ENCODE peak calls at places on chromosomes 16 and 17, in four cellular contexts. One of them, this sample, is unnamed.

GRCh38 chr17:62761884-62762283 is 46.2 kb downstream of the MARCHF10 start:
- DNase-seq in GM12878: no peak
- DNase-seq in H1: peak
- DNase-seq in HepG2: no peak
- DNase-seq in this sample: peak

GRCh38 chr16:55913717-55914116 is 38.5 kb upstream of the CES5A start:
- DNase-seq in GM12878: no peak
- DNase-seq in H1: no peak
- DNase-seq in HepG2: no peak
- DNase-seq in this sample: no peak

GRCh38 chr16:80544326-80544725 is 3.5 kb downstream of the DYNLRB2 start:
- DNase-seq in H1: no peak
- DNase-seq in GM12878: no peak
- DNase-seq in HepG2: no peak
- DNase-seq in this sample: no peak

GRCh38 chr16:57924514-57924913 is 46.4 kb downstream of the CNGB1 start:
- DNase-seq in H1: no peak
- DNase-seq in GM12878: no peak
- DNase-seq in HepG2: no peak
- DNase-seq in this sample: no peak

GRCh38 chr17:9568957-9569588 is 6.5 kb downstream of the STX8 start:
- DNase-seq in H1: no peak
- DNase-seq in HepG2: no peak
- DNase-seq in GM12878: no peak
- DNase-seq in this sample: no peak

GRCh38 chr16:1152651-1153259 is at the start of gene CACNA1H:
- DNase-seq in HepG2: no peak
- DNase-seq in H1: no peak
- DNase-seq in GM12878: no peak
- DNase-seq in this sample: no peak

GRCh38 chr17:80051681-80052080 is 15.2 kb downstream of the CCDC40 start:
- DNase-seq in H1: no peak
- DNase-seq in HepG2: no peak
- DNase-seq in GM12878: no peak
- DNase-seq in this sample: no peak

GRCh38 chr17:68527314-68527713 is 15.1 kb downstream of the PRKAR1A start:
- DNase-seq in H1: no peak
- DNase-seq in GM12878: no peak
- DNase-seq in HepG2: no peak
- DNase-seq in this sample: no peak

GRCh38 chr16:46975908-46976470 is 2.5 kb upstream of the DNAJA2 start:
- DNase-seq in GM12878: no peak
- DNase-seq in H1: no peak
- DNase-seq in HepG2: no peak
- DNase-seq in this sample: no peak

GRCh38 chr17:45873728-45874127 is 20.6 kb upstream of the MAPT start:
- DNase-seq in HepG2: no peak
- DNase-seq in H1: no peak
- DNase-seq in GM12878: no peak
- DNase-seq in this sample: no peak

DNA sequence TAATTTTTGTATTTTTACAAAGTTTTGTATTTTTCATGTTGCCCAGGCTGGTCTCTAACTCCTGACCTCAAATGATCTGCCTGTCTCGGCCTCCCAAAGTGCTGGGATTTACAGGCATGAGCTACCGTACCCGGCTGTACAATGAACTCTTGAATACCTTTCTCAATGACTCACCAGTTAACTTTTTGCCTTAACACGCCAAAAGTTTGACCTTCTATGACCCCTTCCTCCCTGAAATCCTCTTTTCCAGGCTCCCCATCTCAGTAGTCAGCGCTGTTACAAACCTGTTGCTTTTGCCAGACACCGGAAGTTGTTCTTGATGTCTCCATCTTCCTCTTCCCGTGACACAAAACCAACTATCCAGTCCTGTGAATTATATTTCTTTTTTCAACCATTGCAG is 158.1 kb upstream of the ASIC2 start:
- DNase-seq in GM12878: no peak
- DNase-seq in H1: no peak
- DNase-seq in HepG2: no peak
- DNase-seq in this sample: no peak
- TF ChIP-seq SUZ12 in GM12878: no peak
- TF ChIP-seq SUZ12 in H1: no peak
- TF ChIP-seq SUZ12 in HepG2: no peak
- TF ChIP-seq SUZ12 in this sample: no peak

GRCh38 chr16:2328428-2328827 is 12.1 kb downstream of the ABCA3 start:
- DNase-seq in GM12878: no peak
- DNase-seq in HepG2: no peak
- DNase-seq in H1: no peak
- DNase-seq in this sample: no peak
- H3K4me3 ChIP-seq in GM12878: no peak
- H3K4me3 ChIP-seq in HepG2: no peak
- H3K4me3 ChIP-seq in H1: no peak
- H3K4me3 ChIP-seq in this sample: no peak

GRCh38 chr17:39872700-39873099 is 4.7 kb downstream of the ZPBP2 start:
- DNase-seq in H1: no peak
- DNase-seq in GM12878: no peak
- DNase-seq in HepG2: peak
- DNase-seq in this sample: no peak
- TF ChIP-seq SUZ12 in H1: no peak
- TF ChIP-seq SUZ12 in GM12878: no peak
- TF ChIP-seq SUZ12 in HepG2: no peak
- TF ChIP-seq SUZ12 in this sample: no peak

DNA sequence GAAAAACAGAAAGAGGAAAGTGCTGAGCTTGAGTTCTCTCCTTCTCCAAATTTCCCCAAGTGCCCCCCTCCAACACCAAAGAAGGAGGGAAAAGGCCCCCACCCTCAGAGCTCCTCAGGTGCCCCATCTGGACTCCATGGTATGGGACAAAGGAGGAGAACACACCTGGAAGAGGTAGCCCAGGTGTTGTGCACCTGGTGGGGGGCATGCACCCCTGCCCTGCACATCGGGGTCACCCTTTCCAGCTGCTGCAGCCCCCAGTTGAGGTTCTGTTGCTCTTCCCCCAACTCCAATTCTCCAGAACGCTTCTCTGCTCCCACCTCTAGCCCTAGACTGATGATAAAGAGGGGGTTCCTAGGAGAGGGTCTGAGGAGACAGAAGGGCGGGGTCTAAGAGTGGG is 3.0 kb upstream of the COL1A1 start:
- DNase-seq in H1: no peak
- DNase-seq in GM12878: no peak
- DNase-seq in HepG2: no peak
- DNase-seq in this sample: no peak
- H3K4me3 ChIP-seq in H1: no peak
- H3K4me3 ChIP-seq in GM12878: no peak
- H3K4me3 ChIP-seq in HepG2: no peak
- H3K4me3 ChIP-seq in this sample: no peak

GRCh38 chr16:30085247-30085646 is 6.5 kb downstream of the TBX6 start:
- DNase-seq in GM12878: no peak
- DNase-seq in HepG2: no peak
- DNase-seq in H1: no peak
- DNase-seq in this sample: no peak
- TF ChIP-seq SUZ12 in GM12878: no peak
- TF ChIP-seq SUZ12 in HepG2: no peak
- TF ChIP-seq SUZ12 in H1: no peak
- TF ChIP-seq SUZ12 in this sample: no peak

DNA sequence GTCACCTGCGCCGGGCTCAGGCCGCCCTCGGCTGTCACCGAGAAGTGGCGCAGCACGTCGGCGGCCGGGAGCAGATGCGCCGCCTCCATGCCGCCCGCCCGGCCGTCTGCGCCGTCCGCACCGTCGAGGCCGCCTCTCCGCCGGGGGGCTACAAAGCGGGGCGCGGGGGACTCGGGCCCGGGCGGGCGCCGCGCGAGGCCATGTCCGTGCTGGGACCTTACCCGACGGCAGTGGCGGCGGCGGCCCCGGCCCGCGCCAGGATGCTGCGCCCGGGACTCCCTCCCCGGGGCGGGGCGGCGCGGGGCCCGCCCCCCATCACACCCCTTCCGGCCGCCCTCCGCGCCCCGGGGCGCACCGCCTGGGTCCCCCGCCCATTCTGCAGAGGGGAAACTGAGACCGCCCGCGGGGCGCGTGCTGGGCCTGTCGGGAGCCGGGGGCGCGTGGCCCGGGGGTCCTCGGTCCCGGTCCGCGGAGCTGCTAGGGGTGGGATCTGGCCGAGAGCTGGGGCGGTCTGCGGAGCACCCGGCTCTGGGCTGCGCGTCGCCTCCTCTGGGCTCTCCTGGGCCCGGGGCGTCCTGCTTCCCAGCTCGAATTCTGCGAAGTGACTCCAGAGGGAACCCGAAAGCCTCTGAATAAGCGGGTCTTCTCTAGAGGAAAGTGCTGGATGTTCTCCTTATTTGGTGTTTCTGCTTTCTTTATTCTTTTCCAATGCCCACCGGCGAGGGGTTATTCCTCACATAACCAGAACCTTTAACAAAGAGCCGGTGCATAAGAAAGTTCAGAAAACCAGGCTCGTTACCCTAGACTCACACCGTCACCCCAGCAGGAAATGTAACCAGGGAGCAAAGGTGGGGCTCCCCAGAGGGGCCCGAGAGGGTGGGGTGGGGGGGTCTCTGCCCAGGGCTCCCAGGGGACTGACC is at the start of gene ATP2A3:
- DNase-seq in HepG2: no peak
- DNase-seq in H1: no peak
- DNase-seq in GM12878: no peak
- DNase-seq in this sample: no peak
- H3K4me3 ChIP-seq in HepG2: peak
- H3K4me3 ChIP-seq in H1: peak
- H3K4me3 ChIP-seq in GM12878: peak
- H3K4me3 ChIP-seq in this sample: peak

GRCh38 chr16:14454391-14454790 is 175.7 kb downstream of the PARN start:
- DNase-seq in GM12878: no peak
- DNase-seq in HepG2: no peak
- DNase-seq in H1: no peak
- DNase-seq in this sample: no peak
- TF ChIP-seq SUZ12 in GM12878: no peak
- TF ChIP-seq SUZ12 in HepG2: no peak
- TF ChIP-seq SUZ12 in H1: no peak
- TF ChIP-seq SUZ12 in this sample: no peak

GRCh38 chr16:50733468-50733867 is 8.4 kb upstream of the CYLD start:
- DNase-seq in H1: no peak
- DNase-seq in HepG2: no peak
- DNase-seq in GM12878: no peak
- DNase-seq in this sample: no peak
- H3K4me3 ChIP-seq in H1: no peak
- H3K4me3 ChIP-seq in HepG2: no peak
- H3K4me3 ChIP-seq in GM12878: no peak
- H3K4me3 ChIP-seq in this sample: no peak

This sample was measured in NT2/D1.